ENCODE peak calls at places on chromosomes 2 and 18, in six cellular contexts. P, Q, T, A, C and E are unnamed samples.

GRCh38 chr2:160091381-160091780 is 29.0 kb upstream of the PLA2R1 start:
- DNase-seq in A (peak), Q (no peak), C (peak), T (peak), P (peak), E (no peak)

GRCh38 chr18:32019251-32019943 is 772 bp downstream of the RNF125 start:
- DNase-seq in A (no peak), P (peak), Q (peak), C (peak), T (peak), E (peak)

GRCh38 chr18:985301-985700 is 80.6 kb downstream of the ADCYAP1 start:
- DNase-seq in P (no peak), C (peak), Q (no peak), T (no peak), A (no peak), E (peak)

GRCh38 chr2:122681626-122682025 is 926.2 kb downstream of the TSN start:
- DNase-seq in C (no peak), Q (no peak), P (no peak), T (no peak), A (no peak), E (no peak)

GRCh38 chr2:100321881-100322820 is at the start of gene LONRF2:
- DNase-seq in P (peak), C (no peak), Q (no peak), A (no peak), T (no peak), E (peak)

GRCh38 chr2:127640082-127641072 is 5.6 kb upstream of the GPR17 start:
- DNase-seq in T (no peak), Q (peak), A (no peak), C (no peak), P (peak), E (peak)

GRCh38 chr2:54569745-54570296 is 113.7 kb downstream of the SPTBN1 start:
- DNase-seq in T (no peak), A (no peak), C (no peak), Q (no peak), P (no peak), E (no peak)

GRCh38 chr2:174012347-174013309 is 47.5 kb upstream of the SP3 start:
- DNase-seq in A (peak), C (peak), T (peak), P (peak), Q (peak), E (peak)

GRCh38 chr18:28690100-28690499 is 513.2 kb upstream of the CDH2 start:
- DNase-seq in C (no peak), P (no peak), T (no peak), Q (no peak), A (no peak), E (no peak)

GRCh38 chr2:202530038-202530437 is 104.7 kb upstream of the FAM117B start:
- DNase-seq in A (no peak), T (peak), Q (no peak), C (no peak), P (no peak), E (no peak)

GRCh38 chr2:25297738-25298137 is 44.0 kb downstream of the DNMT3A start:
- DNase-seq in C (no peak), Q (no peak), T (no peak), P (no peak), A (no peak), E (peak)

GRCh38 chr2:44118257-44118656 is 50.4 kb upstream of the PPM1B start:
- DNase-seq in Q (no peak), T (peak), P (peak), A (no peak), C (no peak), E (no peak)

GRCh38 chr2:195056001-195056400 is 601.0 kb upstream of the SLC39A10 start:
- DNase-seq in P (no peak), Q (no peak), A (no peak), T (no peak), C (no peak), E (no peak)

GRCh38 chr2:240250985-240251847 is 110.8 kb upstream of the OTOS start:
- DNase-seq in Q (no peak), P (peak), T (peak), A (peak), C (peak), E (no peak)